ENCODE peak calls at places on chromosomes 2 and 18, in five cellular contexts. T is CD4-positive, alpha-beta T cell; O is HFFc6; G is mesothelial cell of epicardium; C is GM03348. Z is an unnamed sample.

GRCh38 chr2:36172828-36173227 is 182.8 kb upstream of the CRIM1 start:
- DNase-seq in G (no peak), O (no peak), T (no peak), C (no peak), Z (no peak)

GRCh38 chr18:47912343-47912742 is 18.1 kb downstream of the SMAD2 start:
- DNase-seq in O (no peak), T (no peak), G (no peak), C (peak), Z (no peak)

GRCh38 chr2:56666758-56667157 is 483.0 kb downstream of the CCDC85A start:
- DNase-seq in T (no peak), C (no peak), O (no peak), G (no peak), Z (no peak)

GRCh38 chr18:79106084-79106483 is 36.9 kb downstream of the ATP9B start:
- DNase-seq in T (no peak), C (no peak), G (no peak), O (no peak), Z (no peak)

GRCh38 chr18:47404845-47405244 is 153.4 kb upstream of the SKOR2 start:
- DNase-seq in T (no peak), C (no peak), G (no peak), O (no peak), Z (no peak)

GRCh38 chr2:64988420-64989125 is 626 bp upstream of the SLC1A4 start:
- DNase-seq in T (peak), G (peak), O (peak), C (peak), Z (no peak)

GRCh38 chr2:226423498-226423960 is 376.1 kb downstream of the IRS1 start:
- DNase-seq in O (no peak), G (no peak), T (peak), C (no peak), Z (peak)

GRCh38 chr2:235669983-235670962 is 176.4 kb downstream of the AGAP1 start:
- DNase-seq in G (peak), T (no peak), O (peak), C (peak), Z (no peak)

GRCh38 chr2:45771251-45771650 is 119.8 kb downstream of the PRKCE start:
- DNase-seq in C (peak), T (no peak), O (no peak), G (peak), Z (no peak)

GRCh38 chr18:41165625-41166024 is 789.4 kb upstream of the PIK3C3 start:
- DNase-seq in O (no peak), T (no peak), G (no peak), C (no peak), Z (no peak)

GRCh38 chr18:36335476-36336279 is 38.2 kb downstream of the FHOD3 start:
- DNase-seq in C (peak), G (no peak), O (no peak), T (no peak), Z (no peak)

GRCh38 chr2:37711308-37711731 is 39.9 kb upstream of the CDC42EP3 start:
- DNase-seq in T (peak), O (peak), G (no peak), C (peak), Z (peak)

GRCh38 chr2:84807063-84807485 is 73.8 kb downstream of the TRABD2A start:
- DNase-seq in T (no peak), O (peak), C (peak), G (no peak), Z (no peak)

GRCh38 chr18:41954827-41955613 is at the start of gene PIK3C3:
- DNase-seq in C (peak), O (peak), T (peak), G (peak), Z (peak)

Z was measured in T-cell.